ENCODE peak calls at places on chromosomes 3 and 15, in eight cellular contexts. One of them, this sample, is unnamed.

GRCh38 chr3:189361103-189361835 is 189.5 kb downstream of the TPRG1 start:
- DNase-seq in dorsolateral prefrontal cortex: no peak
- DNase-seq in neuronal stem cell: no peak
- DNase-seq in HCT116: no peak
- DNase-seq in HL-60: no peak
- DNase-seq in sigmoid colon: no peak
- DNase-seq in cardiac muscle cell: no peak
- DNase-seq in upper lobe of right lung: no peak
- DNase-seq in this sample: no peak

GRCh38 chr15:63050737-63051700 is 8.5 kb downstream of the TPM1 start:
- DNase-seq in sigmoid colon: no peak
- DNase-seq in dorsolateral prefrontal cortex: no peak
- DNase-seq in neuronal stem cell: no peak
- DNase-seq in cardiac muscle cell: no peak
- DNase-seq in HL-60: no peak
- DNase-seq in upper lobe of right lung: no peak
- DNase-seq in HCT116: no peak
- DNase-seq in this sample: no peak

GRCh38 chr15:76642671-76643070 is 262.5 kb downstream of the SCAPER start:
- DNase-seq in HL-60: no peak
- DNase-seq in cardiac muscle cell: no peak
- DNase-seq in upper lobe of right lung: no peak
- DNase-seq in HCT116: no peak
- DNase-seq in sigmoid colon: no peak
- DNase-seq in neuronal stem cell: no peak
- DNase-seq in dorsolateral prefrontal cortex: no peak
- DNase-seq in this sample: no peak

GRCh38 chr15:74795961-74796625 is 14.2 kb downstream of the CSK start:
- DNase-seq in upper lobe of right lung: no peak
- DNase-seq in HL-60: no peak
- DNase-seq in neuronal stem cell: no peak
- DNase-seq in dorsolateral prefrontal cortex: no peak
- DNase-seq in HCT116: no peak
- DNase-seq in cardiac muscle cell: no peak
- DNase-seq in sigmoid colon: no peak
- DNase-seq in this sample: no peak

GRCh38 chr3:159865042-159865579 is 123.5 kb upstream of the IL12A start:
- DNase-seq in HCT116: no peak
- DNase-seq in upper lobe of right lung: no peak
- DNase-seq in cardiac muscle cell: no peak
- DNase-seq in dorsolateral prefrontal cortex: no peak
- DNase-seq in sigmoid colon: no peak
- DNase-seq in neuronal stem cell: no peak
- DNase-seq in HL-60: no peak
- DNase-seq in this sample: no peak

GRCh38 chr15:28901987-28902745 is 16.4 kb downstream of the APBA2 start:
- DNase-seq in upper lobe of right lung: peak; percentile 43
- DNase-seq in neuronal stem cell: no peak
- DNase-seq in dorsolateral prefrontal cortex: no peak
- DNase-seq in HL-60: no peak
- DNase-seq in sigmoid colon: no peak
- DNase-seq in cardiac muscle cell: no peak
- DNase-seq in HCT116: no peak
- DNase-seq in this sample: no peak

GRCh38 chr3:23949784-23950183 is 4.7 kb downstream of the NR1D2 start:
- DNase-seq in upper lobe of right lung: no peak
- DNase-seq in cardiac muscle cell: peak; percentile 82
- DNase-seq in HL-60: no peak
- DNase-seq in sigmoid colon: no peak
- DNase-seq in neuronal stem cell: no peak
- DNase-seq in HCT116: no peak
- DNase-seq in dorsolateral prefrontal cortex: no peak
- DNase-seq in this sample: no peak

GRCh38 chr15:27046891-27047290 is 75.9 kb downstream of the GABRG3 start:
- DNase-seq in sigmoid colon: no peak
- DNase-seq in neuronal stem cell: no peak
- DNase-seq in HCT116: no peak
- DNase-seq in upper lobe of right lung: no peak
- DNase-seq in dorsolateral prefrontal cortex: no peak
- DNase-seq in HL-60: no peak
- DNase-seq in cardiac muscle cell: no peak
- DNase-seq in this sample: no peak

GRCh38 chr3:55702822-55703221 is 215.7 kb upstream of the WNT5A start:
- DNase-seq in sigmoid colon: no peak
- DNase-seq in cardiac muscle cell: no peak
- DNase-seq in HCT116: no peak
- DNase-seq in upper lobe of right lung: no peak
- DNase-seq in HL-60: no peak
- DNase-seq in dorsolateral prefrontal cortex: no peak
- DNase-seq in neuronal stem cell: no peak
- DNase-seq in this sample: no peak

GRCh38 chr3:162332344-162332743 is 835.7 kb downstream of the OTOL1 start:
- DNase-seq in neuronal stem cell: no peak
- DNase-seq in dorsolateral prefrontal cortex: no peak
- DNase-seq in HCT116: no peak
- DNase-seq in sigmoid colon: no peak
- DNase-seq in cardiac muscle cell: no peak
- DNase-seq in HL-60: no peak
- DNase-seq in upper lobe of right lung: no peak
- DNase-seq in this sample: no peak

GRCh38 chr15:67068724-67069400 is 3.5 kb downstream of the SMAD3 start:
- DNase-seq in cardiac muscle cell: no peak
- DNase-seq in dorsolateral prefrontal cortex: no peak
- DNase-seq in HL-60: no peak
- DNase-seq in neuronal stem cell: no peak
- DNase-seq in sigmoid colon: no peak
- DNase-seq in upper lobe of right lung: no peak
- DNase-seq in HCT116: no peak
- DNase-seq in this sample: no peak

GRCh38 chr15:51687565-51687964 is 6.3 kb downstream of the SCG3 start:
- DNase-seq in neuronal stem cell: no peak
- DNase-seq in sigmoid colon: no peak
- DNase-seq in HCT116: no peak
- DNase-seq in dorsolateral prefrontal cortex: no peak
- DNase-seq in HL-60: no peak
- DNase-seq in cardiac muscle cell: no peak
- DNase-seq in upper lobe of right lung: no peak
- DNase-seq in this sample: no peak

GRCh38 chr15:100602822-100603393 is 519 bp downstream of the ASB7 start:
- DNase-seq in upper lobe of right lung: no peak
- DNase-seq in HCT116: no peak
- DNase-seq in HL-60: peak; percentile 61
- DNase-seq in dorsolateral prefrontal cortex: no peak
- DNase-seq in neuronal stem cell: no peak
- DNase-seq in sigmoid colon: no peak
- DNase-seq in cardiac muscle cell: peak; percentile 3
- DNase-seq in this sample: no peak

GRCh38 chr15:31269961-31270575 is 56.6 kb upstream of the KLF13 start:
- DNase-seq in sigmoid colon: peak; percentile 25
- DNase-seq in neuronal stem cell: no peak
- DNase-seq in upper lobe of right lung: no peak
- DNase-seq in HL-60: no peak
- DNase-seq in cardiac muscle cell: no peak
- DNase-seq in dorsolateral prefrontal cortex: no peak
- DNase-seq in HCT116: no peak
- DNase-seq in this sample: no peak

GRCh38 chr15:77715051-77715450 is 82.3 kb upstream of the LINGO1 start:
- DNase-seq in upper lobe of right lung: no peak
- DNase-seq in neuronal stem cell: no peak
- DNase-seq in sigmoid colon: no peak
- DNase-seq in cardiac muscle cell: no peak
- DNase-seq in HL-60: no peak
- DNase-seq in dorsolateral prefrontal cortex: no peak
- DNase-seq in HCT116: no peak
- DNase-seq in this sample: no peak

GRCh38 chr3:170622369-170623159 is 36.7 kb upstream of the SLC7A14 start:
- DNase-seq in HCT116: no peak
- DNase-seq in neuronal stem cell: no peak
- DNase-seq in dorsolateral prefrontal cortex: peak; percentile 58
- DNase-seq in sigmoid colon: peak; percentile 77
- DNase-seq in cardiac muscle cell: peak; percentile 68
- DNase-seq in HL-60: no peak
- DNase-seq in upper lobe of right lung: no peak
- DNase-seq in this sample: no peak

GRCh38 chr3:23880703-23881339 is 36.0 kb downstream of the NKIRAS1 start:
- DNase-seq in HCT116: no peak
- DNase-seq in HL-60: no peak
- DNase-seq in sigmoid colon: no peak
- DNase-seq in neuronal stem cell: no peak
- DNase-seq in upper lobe of right lung: no peak
- DNase-seq in dorsolateral prefrontal cortex: no peak
- DNase-seq in cardiac muscle cell: no peak
- DNase-seq in this sample: no peak

GRCh38 chr3:23859012-23859743 is 53.4 kb downstream of the UBE2E1 start:
- DNase-seq in upper lobe of right lung: no peak
- DNase-seq in HL-60: no peak
- DNase-seq in HCT116: no peak
- DNase-seq in neuronal stem cell: no peak
- DNase-seq in dorsolateral prefrontal cortex: no peak
- DNase-seq in sigmoid colon: no peak
- DNase-seq in cardiac muscle cell: no peak
- DNase-seq in this sample: no peak

GRCh38 chr3:72447059-72447946 is 400.9 kb downstream of the SHQ1 start:
- DNase-seq in sigmoid colon: peak; percentile 96
- DNase-seq in dorsolateral prefrontal cortex: peak; percentile 96
- DNase-seq in cardiac muscle cell: peak; percentile 96
- DNase-seq in neuronal stem cell: peak; percentile 89
- DNase-seq in upper lobe of right lung: peak; percentile 96
- DNase-seq in HL-60: peak; percentile 84
- DNase-seq in HCT116: peak; percentile 59
- DNase-seq in this sample: peak; percentile 88
- H3K27ac ChIP-seq in sigmoid colon: peak overlapping the region; percentile 85
- H3K27ac ChIP-seq in dorsolateral prefrontal cortex: peak overlapping the region; percentile 82
- H3K27ac ChIP-seq in cardiac muscle cell: peak overlapping the region; percentile 86
- H3K27ac ChIP-seq in neuronal stem cell: peak overlapping the region; percentile 69
- H3K27ac ChIP-seq in upper lobe of right lung: peak overlapping the region; percentile 90
- H3K27ac ChIP-seq in HL-60: peak overlapping the region; percentile 56
- H3K27ac ChIP-seq in HCT116: peak overlapping the region; percentile 75
- H3K27ac ChIP-seq in this sample: peak overlapping the region; percentile 91

DNA sequence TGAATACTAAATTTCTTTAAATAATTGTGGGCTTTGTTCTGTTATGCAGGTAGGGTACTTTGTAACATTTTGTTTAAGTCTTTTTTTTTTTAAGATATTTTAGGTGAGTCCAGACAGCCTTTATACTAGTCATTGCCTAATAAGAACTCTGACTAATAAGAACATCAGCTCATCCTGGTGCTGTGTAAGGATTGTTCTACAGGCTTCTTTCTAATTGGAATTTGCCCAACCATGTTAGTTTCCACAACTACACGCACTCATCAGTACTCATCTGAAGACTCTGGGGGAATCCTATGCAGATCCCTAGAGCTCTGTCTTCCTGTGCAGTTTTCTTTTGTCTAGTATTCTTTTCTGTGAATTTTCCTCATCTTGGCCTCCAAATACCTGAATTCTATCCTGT is 741.8 kb downstream of the IGSF11 start:
- DNase-seq in upper lobe of right lung: no peak
- DNase-seq in cardiac muscle cell: no peak
- DNase-seq in dorsolateral prefrontal cortex: no peak
- DNase-seq in sigmoid colon: no peak
- DNase-seq in HL-60: no peak
- DNase-seq in HCT116: no peak
- DNase-seq in neuronal stem cell: no peak
- DNase-seq in this sample: no peak
- H3K27ac ChIP-seq in upper lobe of right lung: no peak overlapping the region
- H3K27ac ChIP-seq in cardiac muscle cell: no peak overlapping the region
- H3K27ac ChIP-seq in dorsolateral prefrontal cortex: no peak overlapping the region
- H3K27ac ChIP-seq in sigmoid colon: no peak overlapping the region
- H3K27ac ChIP-seq in HL-60: no peak overlapping the region
- H3K27ac ChIP-seq in HCT116: no peak overlapping the region
- H3K27ac ChIP-seq in neuronal stem cell: no peak overlapping the region
- H3K27ac ChIP-seq in this sample: no peak overlapping the region

DNA sequence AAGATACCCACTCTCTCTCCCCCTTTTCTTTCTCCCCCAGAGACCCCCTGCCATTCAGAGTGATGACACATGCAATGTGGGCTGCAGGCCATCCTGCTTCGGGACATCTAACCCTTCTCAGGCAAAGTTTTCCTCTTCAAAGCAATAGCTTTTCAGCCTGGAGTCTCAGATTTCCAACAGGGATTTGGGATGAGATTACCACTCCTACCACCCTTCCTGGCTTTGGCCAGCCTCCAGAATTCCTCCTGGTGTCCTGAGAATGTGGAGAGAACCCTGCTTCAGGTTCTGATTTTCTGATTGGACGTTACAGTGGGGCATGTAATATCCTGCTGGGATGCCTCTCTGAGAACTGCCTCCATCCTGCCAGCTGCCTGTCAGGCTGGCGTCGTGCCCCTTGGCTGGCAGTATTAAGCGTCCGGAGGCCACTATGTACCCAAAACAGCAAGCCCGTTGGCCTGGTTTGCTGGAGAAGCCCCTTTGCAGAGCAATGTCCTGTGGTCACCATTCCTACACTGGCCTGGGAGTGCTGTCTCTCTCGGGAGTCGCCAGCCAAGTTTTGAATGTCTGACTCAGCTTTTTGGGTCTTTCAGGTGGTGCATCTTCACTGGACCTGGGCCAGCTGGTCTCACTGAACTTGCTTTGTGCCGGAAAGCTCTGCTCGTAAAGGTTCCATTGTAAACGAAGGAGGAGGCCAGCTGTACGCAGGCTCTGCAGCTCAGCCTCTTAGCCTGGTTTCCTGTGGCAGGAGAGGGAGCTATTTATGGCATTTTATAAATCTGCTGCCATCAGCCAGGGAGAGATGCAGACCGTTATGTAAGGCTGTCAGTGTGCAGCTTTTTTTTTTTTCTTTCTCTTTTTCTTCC is 19.2 kb upstream of the TRAK1 start:
- DNase-seq in neuronal stem cell: no peak
- DNase-seq in cardiac muscle cell: peak; percentile 59
- DNase-seq in sigmoid colon: peak; percentile 96
- DNase-seq in HL-60: peak; percentile 72
- DNase-seq in dorsolateral prefrontal cortex: peak; percentile 76
- DNase-seq in upper lobe of right lung: no peak
- DNase-seq in HCT116: no peak
- DNase-seq in this sample: peak; percentile 85
- H3K27ac ChIP-seq in neuronal stem cell: peak overlapping the region; percentile 42
- H3K27ac ChIP-seq in cardiac muscle cell: peak overlapping the region; percentile 86
- H3K27ac ChIP-seq in sigmoid colon: peak overlapping the region; percentile 88
- H3K27ac ChIP-seq in HL-60: peak overlapping the region; percentile 12
- H3K27ac ChIP-seq in dorsolateral prefrontal cortex: peak overlapping the region; percentile 90
- H3K27ac ChIP-seq in upper lobe of right lung: peak overlapping the region; percentile 83
- H3K27ac ChIP-seq in HCT116: peak overlapping the region; percentile 10
- H3K27ac ChIP-seq in this sample: peak overlapping the region; percentile 76

GRCh38 chr3:117997201-117998049 is 1037.2 kb downstream of the IGSF11 start:
- DNase-seq in upper lobe of right lung: peak; percentile 85
- DNase-seq in sigmoid colon: peak; percentile 90
- DNase-seq in HCT116: peak; percentile 15
- DNase-seq in dorsolateral prefrontal cortex: peak; percentile 86
- DNase-seq in HL-60: peak; percentile 54
- DNase-seq in cardiac muscle cell: peak; percentile 90
- DNase-seq in neuronal stem cell: peak; percentile 87
- DNase-seq in this sample: peak; percentile 82

GRCh38 chr3:118000219-118000618 is 1034.4 kb downstream of the IGSF11 start:
- DNase-seq in cardiac muscle cell: no peak
- DNase-seq in upper lobe of right lung: no peak
- DNase-seq in sigmoid colon: no peak
- DNase-seq in neuronal stem cell: no peak
- DNase-seq in HL-60: no peak
- DNase-seq in dorsolateral prefrontal cortex: no peak
- DNase-seq in HCT116: no peak
- DNase-seq in this sample: no peak

GRCh38 chr3:117995795-117996194 is 1038.9 kb downstream of the IGSF11 start:
- DNase-seq in HCT116: no peak
- DNase-seq in neuronal stem cell: no peak
- DNase-seq in HL-60: no peak
- DNase-seq in upper lobe of right lung: no peak
- DNase-seq in cardiac muscle cell: no peak
- DNase-seq in dorsolateral prefrontal cortex: no peak
- DNase-seq in sigmoid colon: no peak
- DNase-seq in this sample: no peak

GRCh38 chr3:117998071-117998470 is 1036.6 kb downstream of the IGSF11 start:
- DNase-seq in HL-60: no peak
- DNase-seq in cardiac muscle cell: no peak
- DNase-seq in HCT116: no peak
- DNase-seq in dorsolateral prefrontal cortex: no peak
- DNase-seq in upper lobe of right lung: no peak
- DNase-seq in neuronal stem cell: no peak
- DNase-seq in sigmoid colon: no peak
- DNase-seq in this sample: no peak
- H3K27ac ChIP-seq in HL-60: no peak overlapping the region
- H3K27ac ChIP-seq in cardiac muscle cell: no peak overlapping the region
- H3K27ac ChIP-seq in HCT116: no peak overlapping the region
- H3K27ac ChIP-seq in dorsolateral prefrontal cortex: no peak overlapping the region
- H3K27ac ChIP-seq in upper lobe of right lung: no peak overlapping the region
- H3K27ac ChIP-seq in neuronal stem cell: no peak overlapping the region
- H3K27ac ChIP-seq in sigmoid colon: no peak overlapping the region
- H3K27ac ChIP-seq in this sample: no peak overlapping the region

This sample was measured in coronary artery.